ENCODE peak calls at places on chromosomes 6 and 20, in four cellular contexts. G is lung, D is K562, F is hepatocyte. P is an unnamed sample.

GRCh38 chr6:35810831-35811698 is 5.9 kb downstream of the LHFPL5 start:
- DNase-seq in G (no peak), D (no peak), F (peak; percentile 52), P (no peak)

GRCh38 chr20:55881204-55881603 is 124.1 kb downstream of the CBLN4 start:
- DNase-seq in G (no peak), D (no peak), F (no peak), P (no peak)

GRCh38 chr6:1346556-1347186 is 34.8 kb downstream of the FOXQ1 start:
- DNase-seq in G (no peak), D (no peak), F (no peak), P (no peak)

GRCh38 chr6:32950010-32950409 is 2.9 kb downstream of the HLA-DMA start:
- DNase-seq in G (no peak), D (no peak), F (no peak), P (no peak)

GRCh38 chr6:111743859-111744692 is 129.2 kb downstream of the FYN start:
- DNase-seq in G (no peak), D (no peak), F (no peak), P (no peak)

GRCh38 chr6:122653094-122653493 is 42.9 kb downstream of the PKIB start:
- DNase-seq in G (no peak), D (no peak), F (peak; percentile 25), P (no peak)

GRCh38 chr6:140379919-140380318 is 1005.5 kb upstream of the CITED2 start:
- DNase-seq in G (no peak), D (no peak), F (peak; percentile 10), P (no peak)

GRCh38 chr6:129785081-129785755 is 75.2 kb upstream of the ARHGAP18 start:
- DNase-seq in G (no peak), D (no peak), F (no peak), P (no peak)

GRCh38 chr20:35146299-35146921 is 726 bp downstream of the EDEM2 start:
- DNase-seq in G (no peak), D (peak; percentile 54), F (peak; percentile 47), P (peak; percentile 23)

GRCh38 chr20:15708984-15709598 is 864.2 kb downstream of the KIF16B start:
- DNase-seq in G (no peak), D (peak; percentile 29), F (peak; percentile 42), P (peak; percentile 67)

GRCh38 chr6:63352587-63353281 is 33.0 kb upstream of the LGSN start:
- DNase-seq in G (peak; percentile 43), D (no peak), F (peak; percentile 71), P (peak; percentile 96)

GRCh38 chr20:43895235-43895634 is 19.4 kb upstream of the TOX2 start:
- DNase-seq in G (no peak), D (no peak), F (no peak), P (no peak)

GRCh38 chr6:83083476-83083875 is 16.0 kb downstream of the DOP1A start:
- DNase-seq in G (no peak), D (no peak), F (no peak), P (no peak)

GRCh38 chr20:34578521-34579147 is 20.1 kb downstream of the MAP1LC3A start:
- DNase-seq in G (no peak), D (no peak), F (no peak), P (no peak)

GRCh38 chr20:31848088-31848999 is 2.9 kb upstream of the FOXS1 start:
- DNase-seq in G (no peak), D (no peak), F (no peak), P (no peak)

GRCh38 chr20:34337982-34338756 is 24.9 kb upstream of the ITCH start:
- DNase-seq in G (no peak), D (no peak), F (no peak), P (peak; percentile 79)

GRCh38 chr6:42368156-42368555 is 83.6 kb downstream of the TRERF1 start:
- DNase-seq in G (no peak), D (peak; percentile 36), F (no peak), P (peak; percentile 71)

GRCh38 chr20:38168791-38169589 is 3.9 kb upstream of the TGM2 start:
- DNase-seq in G (no peak), D (no peak), F (no peak), P (no peak)

GRCh38 chr20:32727663-32728062 is 15.6 kb downstream of the COMMD7 start:
- DNase-seq in G (no peak), D (no peak), F (no peak), P (no peak)

GRCh38 chr6:41371461-41371991 is 36.1 kb downstream of the NCR2 start:
- DNase-seq in G (peak; percentile 41), D (no peak), F (peak; percentile 84), P (no peak)

GRCh38 chr6:1856381-1856780 is 246.7 kb downstream of the FOXC1 start:
- DNase-seq in G (no peak), D (no peak), F (peak; percentile 58), P (peak; percentile 71)

GRCh38 chr6:139124887-139125672 is 9.8 kb upstream of the HECA start:
- DNase-seq in G (peak; percentile 64), D (peak; percentile 59), F (peak; percentile 74), P (peak; percentile 90)

GRCh38 chr20:43799150-43799711 is 72.4 kb upstream of the GTSF1L start:
- DNase-seq in G (no peak), D (no peak), F (peak; percentile 8), P (peak; percentile 66)

GRCh38 chr6:170045981-170046667 is 244.8 kb downstream of the DLL1 start:
- DNase-seq in G (no peak), D (no peak), F (no peak), P (no peak)

GRCh38 chr6:33824461-33825154 is 20.8 kb upstream of the MLN start:
- DNase-seq in G (peak; percentile 59), D (peak; percentile 35), F (no peak), P (no peak)

GRCh38 chr6:11188161-11188915 is 44.1 kb downstream of the NEDD9 start:
- DNase-seq in G (no peak), D (no peak), F (peak; percentile 58), P (no peak)

GRCh38 chr6:39617023-39617422 is 108.2 kb downstream of the KIF6 start:
- DNase-seq in G (no peak), D (no peak), F (no peak), P (no peak)

GRCh38 chr6:39614393-39614792 is 110.8 kb downstream of the KIF6 start:
- DNase-seq in G (no peak), D (no peak), F (no peak), P (no peak)

GRCh38 chr6:39617520-39617919 is 107.7 kb downstream of the KIF6 start:
- DNase-seq in G (no peak), D (no peak), F (no peak), P (no peak)

GRCh38 chr6:39610229-39610628 is 115.0 kb downstream of the KIF6 start:
- DNase-seq in G (no peak), D (no peak), F (peak; percentile 29), P (no peak)

DNA sequence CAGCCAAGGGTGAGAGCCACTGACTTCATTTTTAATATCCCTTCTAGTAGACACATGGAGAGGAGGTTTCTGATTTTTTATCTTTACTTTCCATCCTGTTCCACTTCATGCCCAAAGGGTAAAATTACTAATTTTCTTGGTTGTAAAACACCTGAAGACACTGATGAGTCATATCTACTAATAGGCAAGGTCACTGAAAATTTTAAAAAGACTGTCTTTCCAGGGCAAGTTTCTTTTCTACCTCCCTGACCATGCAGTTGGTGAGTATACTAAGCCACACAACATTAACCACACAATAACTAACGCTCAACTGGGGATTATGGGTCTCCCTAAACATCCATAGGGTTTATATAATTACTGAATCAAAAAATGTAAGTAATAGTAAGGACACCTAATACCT is 109.6 kb downstream of the KIF6 start:
- DNase-seq in G (no peak), D (no peak), F (no peak), P (no peak)
- H3K4me3 ChIP-seq in G (no peak overlapping the region), D (no peak overlapping the region), F (no peak overlapping the region), P (no peak overlapping the region)

GRCh38 chr6:89970609-89971337 is 76.5 kb downstream of the GJA10 start:
- DNase-seq in G (no peak), D (peak; percentile 53), F (peak; percentile 79), P (peak; percentile 11)
- TF ChIP-seq CTCF in G (no peak), D (peak; percentile 62), F (peak; percentile 89), P (peak; percentile 18)

DNA sequence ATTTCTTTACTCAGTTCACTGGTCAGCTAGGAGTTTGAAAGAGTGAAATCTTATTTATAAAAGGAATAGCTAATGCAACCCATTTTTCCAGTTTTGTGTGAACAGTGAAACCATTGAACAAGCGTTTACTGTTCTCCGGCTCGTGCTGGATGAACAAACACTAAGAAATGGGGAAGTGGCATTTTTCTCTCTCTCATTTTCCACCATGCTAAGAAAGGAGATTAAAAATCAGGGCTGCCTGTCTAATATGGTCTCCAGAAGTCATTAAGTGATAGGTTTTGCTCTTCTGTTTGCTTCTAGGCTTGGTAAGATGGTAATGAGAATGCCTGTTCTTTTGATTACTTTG is 785 bp upstream of the SFT2D1 start:
- DNase-seq in G (no peak), D (no peak), F (no peak), P (peak; percentile 49)
- H3K4me3 ChIP-seq in G (peak overlapping the region; percentile 99), D (peak overlapping the region; percentile 98), F (peak overlapping the region; percentile 86), P (peak overlapping the region; percentile 99)

GRCh38 chr20:11231742-11232141 is 557.9 kb upstream of the JAG1 start:
- DNase-seq in G (no peak), D (no peak), F (no peak), P (peak; percentile 31)
- TF ChIP-seq CTCF in G (no peak), D (no peak), F (no peak), P (no peak)

DNA sequence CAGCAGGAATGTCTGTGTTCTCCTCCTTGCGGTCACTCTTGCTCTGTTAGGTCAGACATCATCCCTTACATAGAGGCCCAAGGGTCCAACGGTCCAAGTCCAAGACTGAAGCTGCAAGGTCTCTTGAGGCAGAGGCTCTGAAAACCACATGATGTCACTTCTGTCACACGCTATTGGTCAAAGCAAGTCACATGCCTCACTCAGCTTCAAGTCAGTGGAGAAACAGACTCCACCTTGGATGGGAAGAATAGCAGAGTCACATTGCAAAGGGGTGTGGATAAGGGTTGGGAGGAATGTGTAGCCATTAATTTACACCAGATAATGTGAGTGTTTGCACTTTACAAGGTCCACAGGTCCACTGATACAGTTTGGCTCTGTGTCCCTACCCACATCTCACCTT is 17.5 kb downstream of the SLC52A3 start:
- DNase-seq in G (no peak), D (peak; percentile 64), F (peak; percentile 66), P (no peak)
- H3K4me3 ChIP-seq in G (no peak overlapping the region), D (no peak overlapping the region), F (no peak overlapping the region), P (no peak overlapping the region)

GRCh38 chr20:25280051-25280573 is 32.2 kb downstream of the PYGB start:
- DNase-seq in G (no peak), D (no peak), F (no peak), P (no peak)
- TF ChIP-seq CTCF in G (no peak), D (no peak), F (no peak), P (no peak)

GRCh38 chr6:46376562-46376969 is 114.7 kb downstream of the RCAN2 start:
- DNase-seq in G (no peak), D (peak; percentile 10), F (no peak), P (peak; percentile 75)
- H3K4me3 ChIP-seq in G (no peak overlapping the region), D (no peak overlapping the region), F (no peak overlapping the region), P (no peak overlapping the region)

GRCh38 chr6:136897071-136897470 is 25.0 kb upstream of the SLC35D3 start:
- DNase-seq in G (no peak), D (no peak), F (no peak), P (no peak)
- TF ChIP-seq CTCF in G (no peak), D (no peak), F (no peak), P (no peak)

GRCh38 chr20:10463622-10464021 is 28.5 kb downstream of the SLX4IP start:
- DNase-seq in G (no peak), D (no peak), F (no peak), P (no peak)

GRCh38 chr20:10466325-10466724 is 31.2 kb downstream of the SLX4IP start:
- DNase-seq in G (no peak), D (no peak), F (no peak), P (no peak)

GRCh38 chr20:10469599-10469998 is 34.5 kb downstream of the SLX4IP start:
- DNase-seq in G (peak; percentile 48), D (peak; percentile 38), F (peak; percentile 84), P (peak; percentile 49)

GRCh38 chr20:10466855-10467254 is 31.8 kb downstream of the SLX4IP start:
- DNase-seq in G (no peak), D (no peak), F (no peak), P (no peak)

GRCh38 chr20:10467985-10468845 is 33.1 kb downstream of the SLX4IP start:
- DNase-seq in G (no peak), D (no peak), F (no peak), P (no peak)
- H3K4me3 ChIP-seq in G (no peak overlapping the region), D (no peak overlapping the region), F (no peak overlapping the region), P (no peak overlapping the region)